ENCODE peak calls at places on chromosomes 4 and X, in five cellular contexts. Z, D, Y, U and G are unnamed samples.

GRCh38 chrX:108439434-108439883 is at the start of gene COL4A5:
- DNase-seq in D (peak), U (peak), Y (peak), Z (no peak), G (no peak)

GRCh38 chr4:8329859-8330761 is 60.6 kb downstream of the HTRA3 start:
- DNase-seq in D (no peak), Z (no peak), U (no peak), Y (no peak), G (no peak)

GRCh38 chr4:47856713-47857112 is 18.8 kb upstream of the CORIN start:
- DNase-seq in U (no peak), D (no peak), Y (no peak), Z (no peak), G (no peak)

GRCh38 chrX:44342866-44343265 is 606 bp downstream of the EFHC2 start:
- DNase-seq in D (no peak), Z (no peak), Y (no peak), U (no peak), G (no peak)

GRCh38 chr4:144355809-144356757 is 215.6 kb upstream of the GYPA start:
- DNase-seq in U (peak), Z (no peak), D (no peak), Y (no peak), G (peak)

GRCh38 chr4:1112821-1113182 is 562 bp downstream of the RNF212 start:
- DNase-seq in Z (no peak), U (no peak), Y (no peak), D (no peak), G (no peak)

GRCh38 chr4:95572304-95572991 is 23.7 kb upstream of the UNC5C start:
- DNase-seq in D (no peak), Z (no peak), Y (peak), U (no peak), G (peak)

GRCh38 chr4:180041576-180041975 is 2201.6 kb upstream of the TENM3 start:
- DNase-seq in U (no peak), Y (no peak), D (no peak), Z (no peak), G (no peak)

GRCh38 chr4:169250796-169251195 is 20.0 kb downstream of the SH3RF1 start:
- DNase-seq in U (no peak), D (no peak), Y (no peak), Z (no peak), G (no peak)

GRCh38 chrX:1400731-1401471 is 9.0 kb upstream of the SLC25A6 start:
- DNase-seq in U (no peak), Z (no peak), D (no peak), Y (no peak), G (no peak)

GRCh38 chr4:67083496-67083895 is 461.8 kb downstream of the CENPC start:
- DNase-seq in U (no peak), Z (no peak), D (no peak), Y (no peak), G (no peak)

GRCh38 chr4:81453024-81453423 is 18.7 kb downstream of the RASGEF1B start:
- DNase-seq in Z (no peak), D (no peak), Y (no peak), U (no peak), G (no peak)